ENCODE peak calls at places on chromosome 22, in nine cellular contexts. D, E, I, R, T, S, O, G and H are unnamed samples.
A peak's percentile ranks its signal among the peaks of the same experiment; 100 is the strongest.

GRCh38 chr22:30513462-30513861 is 8.0 kb upstream of the SEC14L4 start:
- DNase-seq in R (no peak), O (no peak), G (no peak), S (no peak), I (no peak), D (no peak), T (no peak), E (no peak), H (no peak)

GRCh38 chr22:23504522-23504921 is 75.6 kb downstream of the IGLL1 start:
- DNase-seq in G (peak; percentile 25), T (no peak), I (no peak), D (no peak), S (no peak), E (no peak), R (no peak), O (peak; percentile 50), H (no peak)

GRCh38 chr22:46591890-46592289 is 28.3 kb upstream of the GRAMD4 start:
- DNase-seq in I (no peak), G (no peak), O (no peak), T (no peak), E (no peak), D (no peak), S (no peak), R (no peak), H (no peak)

GRCh38 chr22:25148149-25148691 is 51.4 kb upstream of the CRYBB3 start:
- DNase-seq in E (no peak), T (no peak), G (no peak), R (no peak), D (no peak), S (no peak), O (peak; percentile 31), I (no peak), H (no peak)

GRCh38 chr22:26401726-26402125 is 27.3 kb upstream of the ASPHD2 start:
- DNase-seq in R (no peak), S (no peak), I (no peak), E (no peak), G (no peak), D (no peak), O (no peak), T (no peak), H (no peak)

GRCh38 chr22:40654522-40655167 is 18.1 kb upstream of the MRTFA start:
- DNase-seq in G (peak; percentile 64), I (no peak), S (no peak), O (peak; percentile 83), D (no peak), T (peak; percentile 81), R (peak; percentile 66), E (peak; percentile 67), H (no peak)

GRCh38 chr22:22168190-22168940 is 76.2 kb upstream of the VPREB1 start:
- DNase-seq in I (no peak), G (peak; percentile 16), S (peak; percentile 77), T (peak; percentile 85), O (peak; percentile 52), D (no peak), E (no peak), R (no peak), H (no peak)

GRCh38 chr22:43439368-43440102 is 27.7 kb downstream of the MPPED1 start:
- DNase-seq in I (no peak), D (no peak), G (no peak), E (no peak), T (no peak), S (no peak), O (no peak), R (no peak), H (no peak)

GRCh38 chr22:23274146-23274526 is 93.8 kb downstream of the BCR start:
- DNase-seq in R (no peak), I (no peak), S (no peak), G (no peak), O (no peak), D (no peak), E (no peak), T (no peak), H (no peak)

GRCh38 chr22:40560551-40560950 is 76.0 kb downstream of the MRTFA start:
- DNase-seq in O (peak; percentile 19), G (no peak), D (no peak), S (no peak), E (no peak), I (peak; percentile 7), T (peak; percentile 42), R (no peak), H (no peak)

GRCh38 chr22:40326905-40327735 is 19.2 kb upstream of the ADSL start:
- DNase-seq in T (no peak), E (no peak), O (peak; percentile 21), I (no peak), S (no peak), G (no peak), D (no peak), R (no peak), H (no peak)

GRCh38 chr22:42326786-42327185 is 56.3 kb upstream of the TCF20 start:
- DNase-seq in S (no peak), D (no peak), T (peak; percentile 8), G (no peak), I (no peak), R (no peak), E (no peak), O (no peak), H (no peak)

GRCh38 chr22:46083383-46084350 is 66.7 kb upstream of the PPARA start:
- DNase-seq in O (no peak), S (no peak), G (no peak), D (no peak), E (peak; percentile 18), R (peak; percentile 18), I (no peak), T (peak; percentile 33), H (no peak)

DNA sequence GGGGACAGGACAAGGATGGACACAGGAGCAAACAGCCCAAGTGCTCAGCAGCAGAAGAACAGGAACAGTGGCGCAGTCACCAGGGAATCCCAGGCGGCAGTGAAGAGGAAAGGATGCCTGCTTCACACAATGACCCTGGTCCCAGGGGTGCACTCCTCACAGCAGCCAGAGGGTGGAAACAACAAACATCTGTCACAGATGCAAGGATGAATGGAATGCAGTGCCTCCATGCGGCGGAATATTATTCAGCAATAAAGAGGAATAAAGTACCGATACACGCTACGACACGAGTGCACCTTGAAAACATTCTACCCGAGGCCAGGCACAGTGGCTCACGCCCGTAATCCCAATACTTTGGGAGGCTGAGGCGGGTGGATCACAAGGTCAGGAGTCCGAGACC is 12.7 kb downstream of the CSNK1E start:
- DNase-seq in T (peak; percentile 26), I (no peak), D (no peak), O (peak; percentile 31), R (peak; percentile 48), E (no peak), S (no peak), G (no peak), H (no peak)
- TF ChIP-seq CTCF in T (peak; percentile 39), I (no peak), D (peak; percentile 10), O (peak; percentile 52), R (peak; percentile 27), E (no peak), S (no peak), G (no peak), H (no peak)

GRCh38 chr22:33126881-33127280 is 68.7 kb upstream of the SYN3 start:
- DNase-seq in E (no peak), T (no peak), I (no peak), R (no peak), O (no peak), S (no peak), G (peak; percentile 52), D (no peak), H (no peak)
- TF ChIP-seq CTCF in E (no peak), T (no peak), I (no peak), R (no peak), O (no peak), S (no peak), G (no peak), D (peak; percentile 33), H (no peak)

GRCh38 chr22:50728523-50728931 is 9.5 kb upstream of the ACR start:
- DNase-seq in T (no peak), I (no peak), G (no peak), R (no peak), S (no peak), D (no peak), E (no peak), O (no peak), H (no peak)

GRCh38 chr22:50727678-50728522 is 10.1 kb upstream of the ACR start:
- DNase-seq in E (no peak), G (no peak), D (no peak), I (no peak), S (no peak), R (no peak), T (no peak), O (no peak), H (no peak)

GRCh38 chr22:50724616-50725015 is 13.4 kb upstream of the ACR start:
- DNase-seq in R (no peak), O (no peak), S (no peak), E (no peak), G (no peak), D (no peak), T (no peak), I (no peak), H (no peak)

GRCh38 chr22:50725597-50725996 is 12.4 kb upstream of the ACR start:
- DNase-seq in G (no peak), D (no peak), S (no peak), T (no peak), E (no peak), I (no peak), O (no peak), R (no peak), H (no peak)

DNA sequence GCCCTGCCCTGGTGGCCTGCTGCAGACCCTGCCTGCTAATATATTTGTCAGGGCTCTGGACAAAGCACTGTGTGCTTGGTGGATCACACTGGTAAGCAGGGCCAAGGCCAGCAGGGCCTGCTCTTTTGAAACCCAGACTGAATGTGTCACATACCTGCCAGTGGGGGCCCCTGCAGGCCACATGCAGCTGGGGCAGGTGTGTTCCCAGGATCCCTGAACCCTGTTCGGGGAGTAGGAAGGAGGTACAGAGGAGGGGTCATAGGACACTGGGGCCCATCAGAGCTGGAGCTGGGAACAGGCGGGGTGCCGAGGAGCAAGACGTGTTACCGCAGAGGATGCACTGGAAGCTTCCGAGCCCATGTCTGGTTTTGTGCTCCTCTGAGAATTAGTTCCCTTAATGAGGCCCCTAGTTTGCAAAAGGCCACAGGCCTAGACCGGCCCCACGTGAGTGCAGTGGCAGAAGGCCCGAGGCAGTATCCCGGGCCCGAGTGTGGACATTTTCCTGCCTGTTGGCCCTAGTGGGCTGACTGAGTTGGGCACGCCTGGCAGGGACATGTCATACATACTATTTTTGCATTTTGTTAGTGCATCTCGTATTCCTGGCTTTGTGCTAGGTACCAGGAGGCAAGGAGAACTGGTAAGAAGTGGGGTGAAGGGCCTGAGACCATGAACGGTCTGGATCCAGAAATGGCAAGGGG is 11.2 kb upstream of the ACR start:
- DNase-seq in I (no peak), R (no peak), E (no peak), S (no peak), D (no peak), T (no peak), G (no peak), O (no peak), H (no peak)
- TF ChIP-seq CTCF in I (no peak), R (no peak), E (no peak), S (no peak), D (no peak), T (no peak), G (no peak), O (no peak), H (no peak)

DNA sequence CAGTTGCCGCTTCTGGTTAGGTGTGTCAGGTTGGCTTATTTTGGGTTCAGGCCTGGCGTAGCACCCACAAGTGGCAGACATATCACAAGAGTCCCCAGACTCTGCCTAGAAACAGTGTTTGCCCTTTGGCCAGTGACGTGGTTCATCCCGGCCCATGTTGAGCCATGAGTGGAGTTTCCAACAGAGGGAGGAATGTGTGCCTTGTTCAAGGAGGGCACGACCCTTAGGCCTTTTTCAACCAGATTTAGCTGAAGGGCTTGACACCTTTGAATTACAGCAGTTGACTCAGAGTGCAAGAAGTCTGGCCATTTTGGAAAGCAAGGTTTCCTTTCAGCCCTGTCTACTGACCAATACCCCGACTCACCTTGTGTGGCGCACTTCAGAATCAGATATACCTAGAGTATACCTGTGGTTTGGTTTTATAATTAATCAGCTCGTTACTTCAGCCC is 15.1 kb upstream of the AIFM3 start:
- DNase-seq in G (no peak), I (no peak), D (no peak), T (no peak), R (no peak), S (no peak), E (no peak), O (no peak), H (no peak)
- TF ChIP-seq CTCF in G (no peak), I (no peak), D (peak; percentile 27), T (no peak), R (no peak), S (no peak), E (no peak), O (no peak), H (no peak)